ENCODE peak calls at places on chromosomes 11 and 22, in five cellular contexts. C, A, J, Y and M are unnamed samples. For H3K36me3, the result is how much of the 10 kb centered on the place peaks cover.

GRCh38 chr11:35792846-35793192 is 130.2 kb downstream of the TRIM44 start:
- DNase-seq in C (no peak), A (no peak), J (no peak), Y (no peak), M (no peak)

GRCh38 chr22:22884010-22884887 is 3.4 kb upstream of the IGLL5 start:
- DNase-seq in C (no peak), A (peak), J (no peak), Y (peak), M (no peak)

GRCh38 chr11:44673691-44674090 is 53.1 kb upstream of the TSPAN18 start:
- DNase-seq in C (no peak), A (no peak), J (no peak), Y (no peak), M (no peak)

GRCh38 chr22:20940904-20941385 is 23.7 kb downstream of the CRKL start:
- DNase-seq in C (no peak), A (no peak), J (no peak), Y (no peak), M (no peak)

GRCh38 chr11:61516675-61517516 is 8.3 kb downstream of the LRRC10B start:
- DNase-seq in C (peak), A (peak), J (peak), Y (no peak), M (no peak)

GRCh38 chr22:20238567-20239062 is 29.5 kb downstream of the RTN4R start:
- DNase-seq in C (peak), A (peak), J (no peak), Y (peak), M (no peak)

GRCh38 chr22:20105456-20106204 is 10.3 kb upstream of the RANBP1 start:
- DNase-seq in C (no peak), A (no peak), J (no peak), Y (no peak), M (no peak)

GRCh38 chr22:49826603-49827306 is 918 bp downstream of the BRD1 start:
- DNase-seq in C (peak), A (peak), J (no peak), Y (no peak), M (no peak)

GRCh38 chr11:86251285-86251830 is 6.8 kb downstream of the EED start:
- DNase-seq in C (no peak), A (no peak), J (no peak), Y (no peak), M (no peak)

GRCh38 chr11:2869561-2870427 is 15.8 kb downstream of the CDKN1C start:
- DNase-seq in C (no peak), A (no peak), J (no peak), Y (no peak), M (no peak)

GRCh38 chr11:107590460-107591097 is 368 bp upstream of the ELMOD1 start:
- DNase-seq in C (no peak), A (no peak), J (no peak), Y (no peak), M (no peak)

GRCh38 chr22:26722159-26722558 is 64.8 kb downstream of the MIAT start:
- DNase-seq in C (no peak), A (no peak), J (no peak), Y (no peak), M (no peak)

GRCh38 chr22:39277135-39277607 is 32.4 kb upstream of the PDGFB start:
- DNase-seq in C (no peak), A (no peak), J (no peak), Y (no peak), M (no peak)

GRCh38 chr11:32895471-32895870 is 2.9 kb downstream of the QSER1 start:
- DNase-seq in C (no peak), A (no peak), J (no peak), Y (no peak), M (no peak)

DNA sequence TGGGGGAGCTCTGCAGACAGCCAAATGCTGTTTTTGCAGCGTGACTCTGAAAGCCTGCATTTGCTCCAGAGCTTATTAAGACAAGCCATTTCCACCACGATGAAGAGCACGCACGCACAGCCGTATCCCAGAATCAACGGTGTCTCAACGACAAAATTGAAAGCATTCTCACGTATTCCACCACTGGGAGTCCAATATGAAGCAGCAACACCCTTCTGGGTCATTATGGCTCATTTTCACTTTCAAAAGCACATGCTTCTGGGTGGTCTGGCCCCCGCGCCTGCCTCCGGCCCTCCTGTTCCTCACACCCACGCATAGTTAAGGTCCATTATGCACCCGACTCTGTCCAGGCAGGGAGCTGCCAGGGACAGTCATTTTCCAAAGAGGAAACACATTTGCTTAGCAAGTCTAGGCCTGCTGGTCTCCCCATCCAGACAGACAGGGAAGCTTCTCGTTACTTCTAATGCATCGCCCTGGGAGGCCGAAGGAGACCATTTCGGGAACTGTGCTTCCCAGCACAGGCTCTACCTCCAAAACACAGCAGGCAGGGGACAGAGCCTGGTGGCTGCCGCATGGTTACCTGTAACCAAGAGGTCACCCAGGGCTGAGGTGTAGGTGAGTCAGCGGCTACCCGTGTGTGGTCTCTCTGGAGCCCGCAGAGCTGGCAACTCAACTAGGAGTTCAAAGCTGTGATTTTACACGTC is 87.0 kb upstream of the SHANK2 start:
- DNase-seq in C (no peak), A (no peak), J (no peak), Y (no peak), M (no peak)
- H3K4me3 ChIP-seq in C (no peak), A (no peak), J (no peak), Y (no peak), M (no peak)

GRCh38 chr22:46795140-46795539 is 32.7 kb downstream of the TBC1D22A start:
- DNase-seq in C (no peak), A (no peak), J (no peak), Y (no peak), M (no peak)

GRCh38 chr22:46793497-46793896 is 31.0 kb downstream of the TBC1D22A start:
- DNase-seq in C (no peak), A (no peak), J (no peak), Y (no peak), M (no peak)

GRCh38 chr22:46794067-46794466 is 31.6 kb downstream of the TBC1D22A start:
- DNase-seq in C (no peak), A (no peak), J (no peak), Y (no peak), M (no peak)

GRCh38 chr22:46795845-46796565 is 33.6 kb downstream of the TBC1D22A start:
- DNase-seq in C (no peak), A (no peak), J (no peak), Y (no peak), M (no peak)

DNA sequence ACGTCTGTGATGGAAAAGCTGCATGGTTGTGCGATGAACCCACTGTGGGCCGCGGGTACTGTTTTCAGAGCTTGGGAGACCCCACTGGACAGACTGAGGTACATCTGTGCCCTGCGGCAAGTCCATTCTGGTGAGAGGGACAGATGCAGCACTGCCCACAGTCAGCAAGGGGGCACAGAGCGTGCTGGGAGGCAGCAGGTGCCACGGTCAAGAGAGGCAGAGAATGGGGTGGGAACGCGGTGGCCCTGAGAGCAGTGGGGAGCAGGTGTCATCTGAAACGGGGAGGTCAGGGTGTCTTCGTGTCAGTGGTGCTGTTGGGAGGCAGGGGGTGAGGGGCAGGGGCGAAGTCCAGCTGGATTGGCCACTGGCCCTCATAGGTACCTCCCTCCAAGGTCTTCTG is 32.0 kb downstream of the TBC1D22A start:
- DNase-seq in C (no peak), A (no peak), J (no peak), Y (no peak), M (no peak)
- H3K36me3 ChIP-seq in C (under half), A (under half), J (under half), Y (half or more), M (under half)

GRCh38 chr11:120337896-120338840 is 2.0 kb downstream of the ARHGEF12 start:
- DNase-seq in C (peak), A (no peak), J (no peak), Y (no peak), M (no peak)

GRCh38 chr11:120337133-120337895 is 1.1 kb downstream of the ARHGEF12 start:
- DNase-seq in C (peak), A (no peak), J (no peak), Y (peak), M (no peak)

GRCh38 chr11:120336641-120337132 is 474 bp downstream of the ARHGEF12 start:
- DNase-seq in C (no peak), A (no peak), J (no peak), Y (peak), M (no peak)

GRCh38 chr11:120340529-120340928 is 4.3 kb downstream of the ARHGEF12 start:
- DNase-seq in C (no peak), A (no peak), J (no peak), Y (no peak), M (no peak)

GRCh38 chr11:120339394-120339890 is 3.2 kb downstream of the ARHGEF12 start:
- DNase-seq in C (peak), A (no peak), J (no peak), Y (peak), M (no peak)
- H3K4me3 ChIP-seq in C (peak), A (no peak), J (peak), Y (peak), M (peak)

DNA sequence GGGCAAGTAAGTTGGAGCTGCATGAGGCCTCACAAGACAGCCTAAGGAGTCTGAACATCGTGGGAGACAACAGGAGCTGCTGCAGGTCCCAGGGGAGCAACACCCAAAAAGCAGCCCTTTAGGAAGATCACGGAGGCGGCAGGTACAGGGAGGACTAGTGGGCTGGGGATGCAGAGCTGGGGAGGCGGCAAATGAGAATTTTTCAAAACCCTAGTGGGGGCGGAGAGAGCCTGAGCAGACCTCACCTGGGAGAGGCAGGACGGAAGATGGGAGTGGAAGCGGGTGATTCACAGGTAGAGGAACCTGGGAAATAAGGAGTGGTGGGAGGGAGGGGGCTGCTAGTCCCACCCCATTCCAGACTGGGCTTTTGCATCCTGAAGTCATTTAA is 42.1 kb downstream of the DKK3 start:
- DNase-seq in C (no peak), A (no peak), J (no peak), Y (no peak), M (no peak)
- H3K36me3 ChIP-seq in C (under half), A (under half), J (under half), Y (under half), M (under half)

GRCh38 chr11:66314561-66315497 is 2.0 kb downstream of the CD248 start:
- DNase-seq in C (no peak), A (no peak), J (no peak), Y (no peak), M (no peak)
- H3K4me3 ChIP-seq in C (no peak), A (no peak), J (no peak), Y (peak), M (no peak)

DNA sequence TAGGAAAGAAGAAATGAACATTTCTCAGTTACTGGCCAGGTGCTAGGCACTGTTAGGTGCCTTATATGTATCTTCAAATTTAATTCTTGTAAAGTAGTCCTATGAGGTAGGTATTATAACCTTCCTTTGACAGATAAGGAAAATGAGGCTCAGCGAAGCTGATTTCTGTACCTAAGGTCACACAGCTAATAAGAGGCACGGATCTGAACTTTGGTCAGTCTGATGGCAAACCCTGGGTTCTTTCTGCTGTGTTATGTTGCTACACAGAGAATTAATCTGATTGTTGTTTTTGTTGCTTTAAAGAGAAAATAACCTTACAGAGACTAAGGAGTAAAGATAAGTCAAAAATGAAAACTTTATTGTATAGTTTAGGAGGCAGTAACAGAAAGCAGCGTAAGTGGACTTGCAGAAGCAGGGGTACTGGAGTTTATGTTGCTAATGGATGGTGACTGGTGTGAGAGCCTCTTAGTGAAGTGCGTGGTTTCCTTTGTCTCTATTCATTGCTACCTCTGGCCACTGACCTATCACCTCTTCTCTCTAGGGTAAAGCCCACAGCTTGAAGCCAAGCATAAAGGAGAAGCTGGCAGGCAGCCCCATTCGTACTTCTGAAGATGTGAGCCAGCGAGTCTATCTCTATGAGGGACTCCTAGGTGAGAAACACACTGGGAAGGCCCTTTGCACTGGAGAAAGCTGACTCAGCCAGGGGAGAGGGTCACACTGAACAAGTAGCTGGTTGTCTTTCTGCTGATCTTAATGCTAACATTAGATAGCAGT is 38.3 kb downstream of the MADD start:
- DNase-seq in C (no peak), A (no peak), J (no peak), Y (no peak), M (no peak)
- H3K36me3 ChIP-seq in C (half or more), A (half or more), J (under half), Y (half or more), M (under half)

DNA sequence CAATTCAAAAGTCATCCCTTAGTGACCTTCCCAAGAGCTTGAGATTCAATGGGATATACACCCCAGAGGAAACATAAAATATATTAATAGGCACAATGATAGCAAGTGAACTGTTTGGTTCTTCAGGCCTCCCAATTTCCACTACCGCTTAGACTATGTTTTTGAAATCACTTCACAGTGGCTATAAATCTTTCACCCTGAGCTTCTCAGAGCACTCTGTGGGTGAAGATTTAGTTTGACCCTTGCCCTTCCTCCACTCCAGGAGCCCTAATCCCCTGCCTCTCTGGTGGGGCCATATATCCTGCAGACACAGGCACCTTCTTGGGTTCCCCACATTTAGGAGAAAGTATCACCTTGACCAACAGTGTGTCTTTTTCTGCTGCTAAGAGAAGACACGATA is 186.9 kb upstream of the PITPNB start:
- DNase-seq in C (no peak), A (no peak), J (no peak), Y (no peak), M (no peak)
- H3K4me3 ChIP-seq in C (no peak), A (no peak), J (no peak), Y (no peak), M (no peak)

GRCh38 chr11:118634435-118635236 is 27.2 kb downstream of the PHLDB1 start:
- DNase-seq in C (peak), A (no peak), J (no peak), Y (peak), M (no peak)

GRCh38 chr11:118633979-118634378 is 26.6 kb downstream of the PHLDB1 start:
- DNase-seq in C (no peak), A (no peak), J (no peak), Y (no peak), M (no peak)

GRCh38 chr11:118635237-118635591 is 27.8 kb downstream of the PHLDB1 start:
- DNase-seq in C (peak), A (no peak), J (no peak), Y (no peak), M (no peak)

GRCh38 chr11:118636569-118637290 is 29.3 kb downstream of the PHLDB1 start:
- DNase-seq in C (no peak), A (no peak), J (no peak), Y (no peak), M (no peak)

DNA sequence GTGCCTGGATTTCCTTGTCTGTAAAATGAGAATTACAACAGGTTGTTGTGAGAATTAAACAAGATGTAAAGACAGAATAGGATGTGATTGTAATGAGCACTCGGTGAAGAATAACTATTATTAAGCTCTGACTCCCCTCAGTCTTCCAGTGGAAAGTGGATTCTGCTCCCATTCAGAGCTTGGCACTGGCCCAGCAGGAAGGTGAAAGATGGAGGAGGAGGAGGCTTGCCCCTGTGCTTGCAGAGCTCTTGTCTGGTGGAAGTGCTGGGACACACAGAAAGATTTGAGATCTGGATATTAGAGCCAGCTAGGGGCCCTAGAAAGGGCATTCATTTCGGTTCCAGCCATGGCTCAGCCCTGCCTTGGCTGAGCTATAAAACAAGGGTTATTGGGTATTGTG is 28.2 kb downstream of the PHLDB1 start:
- DNase-seq in C (no peak), A (no peak), J (no peak), Y (no peak), M (no peak)
- H3K36me3 ChIP-seq in C (under half), A (under half), J (under half), Y (half or more), M (under half)

GRCh38 chr11:122103366-122103765 is 12.6 kb downstream of the BLID start:
- DNase-seq in C (no peak), A (no peak), J (no peak), Y (no peak), M (no peak)
- H3K4me3 ChIP-seq in C (no peak), A (no peak), J (no peak), Y (no peak), M (no peak)